ENCODE peak calls at places on chromosomes 13 and 19, in nine cellular contexts. E, Q, N, B, Z, R, D, A and H are unnamed samples.

GRCh38 chr19:4042731-4043082 is 24.0 kb downstream of the ZBTB7A start:
- DNase-seq in E (no peak), Q (no peak), N (no peak), B (no peak), Z (no peak), R (no peak), D (no peak), A (no peak), H (no peak)

GRCh38 chr19:18896421-18896841 is 473 bp upstream of the CERS1 start:
- DNase-seq in E (no peak), Q (no peak), N (no peak), B (no peak), Z (no peak), R (peak), D (no peak), A (no peak), H (no peak)

GRCh38 chr13:80131204-80131603 is 209.7 kb downstream of the SPRY2 start:
- DNase-seq in E (peak), Q (no peak), N (no peak), B (no peak), Z (no peak), R (peak), D (no peak), A (peak), H (no peak)

GRCh38 chr13:25771208-25771607 is 280.6 kb downstream of the SHISA2 start:
- DNase-seq in E (no peak), Q (no peak), N (no peak), B (no peak), Z (no peak), R (no peak), D (no peak), A (no peak), H (no peak)

GRCh38 chr19:1455002-1455335 is 5.0 kb downstream of the APC2 start:
- DNase-seq in E (no peak), Q (no peak), N (no peak), B (no peak), Z (no peak), R (no peak), D (no peak), A (no peak), H (peak)

GRCh38 chr13:19772306-19772705 is 10.4 kb downstream of the PSPC1 start:
- DNase-seq in E (no peak), Q (no peak), N (no peak), B (no peak), Z (no peak), R (no peak), D (no peak), A (peak), H (no peak)

GRCh38 chr13:107203146-107203847 is 635.4 kb upstream of the ARGLU1 start:
- DNase-seq in E (peak), Q (no peak), N (no peak), B (no peak), Z (no peak), R (peak), D (peak), A (no peak), H (peak)

GRCh38 chr13:52455677-52456041 is 381 bp downstream of the CKAP2 start:
- DNase-seq in E (peak), Q (peak), N (no peak), B (peak), Z (peak), R (peak), D (peak), A (peak), H (no peak)

GRCh38 chr13:106383791-106384190 is 151.7 kb downstream of the EFNB2 start:
- DNase-seq in E (peak), Q (no peak), N (no peak), B (no peak), Z (no peak), R (no peak), D (no peak), A (no peak), H (no peak)

GRCh38 chr13:79898202-79898826 is 417.4 kb downstream of the NDFIP2 start:
- DNase-seq in E (no peak), Q (no peak), N (no peak), B (no peak), Z (no peak), R (no peak), D (no peak), A (no peak), H (no peak)

GRCh38 chr13:110942248-110942981 is 27.5 kb upstream of the ANKRD10 start:
- DNase-seq in E (peak), Q (no peak), N (no peak), B (no peak), Z (no peak), R (no peak), D (peak), A (no peak), H (no peak)

GRCh38 chr13:20035130-20035529 is 76.6 kb downstream of the ZMYM2 start:
- DNase-seq in E (peak), Q (no peak), N (no peak), B (no peak), Z (no peak), R (no peak), D (no peak), A (no peak), H (no peak)

GRCh38 chr13:67100723-67101122 is 129.4 kb downstream of the PCDH9 start:
- DNase-seq in E (peak), Q (no peak), N (no peak), B (no peak), Z (no peak), R (no peak), D (no peak), A (no peak), H (no peak)

GRCh38 chr13:62388515-62388914 is 972.9 kb upstream of the PCDH20 start:
- DNase-seq in E (no peak), Q (no peak), N (no peak), B (no peak), Z (no peak), R (no peak), D (no peak), A (no peak), H (no peak)

GRCh38 chr19:17616961-17617806 is 61.7 kb downstream of the COLGALT1 start:
- DNase-seq in E (peak), Q (no peak), N (no peak), B (no peak), Z (no peak), R (peak), D (peak), A (peak), H (no peak)

GRCh38 chr13:83796364-83796763 is 85.9 kb downstream of the SLITRK1 start:
- DNase-seq in E (no peak), Q (peak), N (no peak), B (no peak), Z (no peak), R (no peak), D (no peak), A (no peak), H (no peak)

GRCh38 chr13:49935171-49936084 is 712 bp downstream of the SPRYD7 start:
- DNase-seq in E (peak), Q (no peak), N (no peak), B (no peak), Z (peak), R (peak), D (peak), A (peak), H (peak)

GRCh38 chr19:49889687-49890348 is 6.9 kb downstream of the IL4I1 start:
- DNase-seq in E (peak), Q (no peak), N (peak), B (peak), Z (peak), R (peak), D (peak), A (peak), H (no peak)

GRCh38 chr13:102128216-102128800 is 273.5 kb downstream of the FGF14 start:
- DNase-seq in E (peak), Q (no peak), N (peak), B (no peak), Z (no peak), R (peak), D (no peak), A (peak), H (no peak)